ENCODE peak calls at places on chromosomes 2 and 18, in five cellular contexts. K is epithelial cell of esophagus, J is SK-N-SH, P is progenitor cell of endocrine pancreas, L is left lung. E is an unnamed sample.
A peak's percentile ranks its signal among the peaks of the same experiment; 100 is the strongest.

GRCh38 chr18:5294113-5294617 is 1.4 kb downstream of the ZBTB14 start:
- DNase-seq in K (peak; percentile 2), J (peak; percentile 6), P (no peak), L (peak; percentile 48), E (peak; percentile 18)

GRCh38 chr2:11012131-11012693 is 100.5 kb downstream of the KCNF1 start:
- DNase-seq in K (no peak), J (no peak), P (no peak), L (no peak), E (no peak)

GRCh38 chr2:169066817-169067356 is 2.5 kb upstream of the DHRS9 start:
- DNase-seq in K (peak; percentile 29), J (no peak), P (no peak), L (no peak), E (no peak)

GRCh38 chr2:8987413-8987812 is 16.1 kb downstream of the MBOAT2 start:
- DNase-seq in K (no peak), J (no peak), P (no peak), L (no peak), E (no peak)

GRCh38 chr2:98160574-98160973 is 73.6 kb downstream of the VWA3B start:
- DNase-seq in K (no peak), J (no peak), P (no peak), L (no peak), E (no peak)

GRCh38 chr2:15993232-15993610 is 52.9 kb downstream of the MYCN start:
- DNase-seq in K (no peak), J (no peak), P (no peak), L (no peak), E (no peak)

GRCh38 chr2:54588244-54588899 is 132.2 kb downstream of the SPTBN1 start:
- DNase-seq in K (no peak), J (no peak), P (no peak), L (no peak), E (no peak)

GRCh38 chr2:186459009-186459408 is 27.1 kb upstream of the ZC3H15 start:
- DNase-seq in K (peak; percentile 62), J (no peak), P (no peak), L (no peak), E (no peak)

GRCh38 chr18:63924551-63924950 is 16.8 kb downstream of the SERPINB10 start:
- DNase-seq in K (no peak), J (no peak), P (no peak), L (no peak), E (no peak)

GRCh38 chr18:2316082-2316481 is 255.2 kb downstream of the METTL4 start:
- DNase-seq in K (peak; percentile 54), J (no peak), P (no peak), L (no peak), E (no peak)

GRCh38 chr2:213288913-213289700 is 4.8 kb downstream of the SPAG16 start:
- DNase-seq in K (peak; percentile 60), J (no peak), P (no peak), L (no peak), E (no peak)

GRCh38 chr2:64424421-64424987 is 29.5 kb upstream of the LGALSL start:
- DNase-seq in K (no peak), J (no peak), P (no peak), L (no peak), E (no peak)

GRCh38 chr2:114614599-114614998 is 172.2 kb downstream of the DPP10 start:
- DNase-seq in K (no peak), J (no peak), P (no peak), L (no peak), E (no peak)

GRCh38 chr2:2828774-2829368 is 497.8 kb upstream of the MYT1L start:
- DNase-seq in K (no peak), J (no peak), P (no peak), L (no peak), E (no peak)

GRCh38 chr2:19048593-19049264 is 309.7 kb downstream of the OSR1 start:
- DNase-seq in K (peak; percentile 39), J (no peak), P (no peak), L (peak; percentile 82), E (no peak)

GRCh38 chr2:126304147-126304546 is 351.8 kb upstream of the GYPC start:
- DNase-seq in K (no peak), J (no peak), P (no peak), L (no peak), E (no peak)

GRCh38 chr2:79909521-79909920 is 395.0 kb downstream of the LRRTM1 start:
- DNase-seq in K (no peak), J (no peak), P (no peak), L (no peak), E (no peak)

GRCh38 chr2:240586919-240587800 is 626 bp downstream of the CAPN10 start:
- DNase-seq in K (peak; percentile 54), J (peak; percentile 65), P (no peak), L (peak; percentile 61), E (peak; percentile 35)

GRCh38 chr2:69584127-69584889 is 59.2 kb downstream of the AAK1 start:
- DNase-seq in K (no peak), J (no peak), P (no peak), L (no peak), E (no peak)

GRCh38 chr18:24212939-24213338 is 74.1 kb downstream of the CABYR start:
- DNase-seq in K (peak; percentile 99), J (no peak), P (no peak), L (no peak), E (no peak)

GRCh38 chr2:36356199-36356989 is 816 bp downstream of the CRIM1 start:
- DNase-seq in K (peak; percentile 64), J (peak; percentile 72), P (peak; percentile 51), L (peak; percentile 47), E (peak; percentile 42)

GRCh38 chr18:59719533-59720325 is 22.5 kb upstream of the CCBE1 start:
- DNase-seq in K (no peak), J (no peak), P (no peak), L (no peak), E (no peak)

GRCh38 chr2:70141754-70142589 is 48.8 kb downstream of the C2orf42 start:
- DNase-seq in K (no peak), J (peak; percentile 81), P (no peak), L (no peak), E (no peak)

GRCh38 chr2:32760628-32761027 is 132.8 kb downstream of the TTC27 start:
- DNase-seq in K (no peak), J (no peak), P (no peak), L (no peak), E (no peak)

GRCh38 chr2:128442053-128442751 is 123.5 kb upstream of the HS6ST1 start:
- DNase-seq in K (no peak), J (no peak), P (peak; percentile 4), L (peak; percentile 63), E (no peak)

GRCh38 chr2:47299555-47299954 is 103.4 kb upstream of the MSH2 start:
- DNase-seq in K (peak; percentile 78), J (no peak), P (no peak), L (no peak), E (no peak)

GRCh38 chr2:204072443-204073324 is 136.1 kb downstream of the ICOS start:
- DNase-seq in K (peak; percentile 13), J (peak; percentile 16), P (peak; percentile 11), L (no peak), E (no peak)

GRCh38 chr2:235500761-235501662 is 7.2 kb downstream of the AGAP1 start:
- DNase-seq in K (peak; percentile 54), J (no peak), P (no peak), L (no peak), E (no peak)

GRCh38 chr2:152380261-152381055 is 45.5 kb downstream of the FMNL2 start:
- DNase-seq in K (no peak), J (no peak), P (no peak), L (no peak), E (no peak)
- TF ChIP-seq CTCF in K (no peak), J (no peak), P (no peak), L (no peak), E (no peak)

GRCh38 chr2:155266109-155266508 is 567.6 kb downstream of the KCNJ3 start:
- DNase-seq in K (no peak), J (no peak), P (no peak), L (no peak), E (no peak)

DNA sequence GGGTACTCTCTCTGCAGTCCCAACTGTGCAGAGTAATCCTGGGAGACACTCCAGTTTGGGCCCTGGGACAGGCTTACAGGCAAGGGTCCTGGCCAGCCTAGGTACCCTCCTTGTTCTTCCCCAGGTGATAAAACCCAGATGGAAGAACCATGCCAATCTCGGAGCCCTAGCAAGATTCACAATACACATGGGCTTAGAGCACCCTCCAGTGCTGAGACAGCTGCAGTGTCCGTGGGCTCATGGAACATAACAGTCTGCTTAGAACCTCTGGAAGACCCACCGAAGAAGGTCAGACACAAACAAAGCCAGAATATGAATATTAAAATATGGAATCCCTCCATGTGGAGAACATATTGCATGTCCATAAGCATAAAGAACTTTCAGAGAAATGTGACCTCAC is 568.1 kb downstream of the KCNJ3 start:
- DNase-seq in K (no peak), J (no peak), P (no peak), L (no peak), E (no peak)
- TF ChIP-seq CTCF in K (no peak), J (peak; percentile 21), P (peak; percentile 54), L (no peak), E (no peak)

GRCh38 chr2:207938415-207938814 is 86.9 kb downstream of the PLEKHM3 start:
- DNase-seq in K (no peak), J (peak; percentile 32), P (no peak), L (no peak), E (no peak)

GRCh38 chr2:207935991-207936370 is 89.3 kb downstream of the PLEKHM3 start:
- DNase-seq in K (no peak), J (no peak), P (no peak), L (no peak), E (no peak)

GRCh38 chr2:207936380-207936779 is 88.9 kb downstream of the PLEKHM3 start:
- DNase-seq in K (no peak), J (no peak), P (no peak), L (no peak), E (no peak)

GRCh38 chr2:207937818-207938217 is 87.5 kb downstream of the PLEKHM3 start:
- DNase-seq in K (peak; percentile 14), J (no peak), P (no peak), L (no peak), E (no peak)

GRCh38 chr2:207937253-207937652 is 88.1 kb downstream of the PLEKHM3 start:
- DNase-seq in K (no peak), J (no peak), P (no peak), L (no peak), E (no peak)
- TF ChIP-seq CTCF in K (no peak), J (no peak), P (no peak), L (no peak), E (no peak)

GRCh38 chr2:38438133-38438532 is 61.1 kb upstream of the ATL2 start:
- DNase-seq in K (no peak), J (no peak), P (no peak), L (no peak), E (no peak)

GRCh38 chr2:38439807-38440300 is 62.8 kb upstream of the ATL2 start:
- DNase-seq in K (no peak), J (no peak), P (no peak), L (no peak), E (no peak)

GRCh38 chr2:38438536-38439225 is 61.6 kb upstream of the ATL2 start:
- DNase-seq in K (peak; percentile 74), J (no peak), P (no peak), L (no peak), E (no peak)

GRCh38 chr2:38440655-38441054 is 63.6 kb upstream of the ATL2 start:
- DNase-seq in K (no peak), J (no peak), P (no peak), L (no peak), E (no peak)

DNA sequence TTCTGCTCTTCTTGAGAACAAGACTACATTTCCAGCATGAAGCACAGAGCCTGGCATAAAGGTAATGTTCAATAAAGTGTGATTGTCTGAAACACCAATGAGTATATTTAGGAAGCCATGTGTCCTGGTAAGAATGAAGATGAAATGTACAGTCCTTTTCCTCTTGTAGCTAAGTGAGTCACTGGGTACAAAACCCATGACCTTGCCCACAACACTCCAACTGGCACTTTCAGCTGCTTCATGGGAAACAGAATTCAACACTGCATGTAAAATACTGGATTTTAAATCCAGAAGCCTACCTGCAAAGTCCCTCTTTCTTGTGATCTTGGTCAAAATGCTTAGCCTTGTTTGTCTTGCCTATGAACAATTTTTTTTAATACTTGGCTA is 62.1 kb upstream of the ATL2 start:
- DNase-seq in K (peak; percentile 35), J (no peak), P (no peak), L (no peak), E (no peak)
- TF ChIP-seq CTCF in K (no peak), J (no peak), P (no peak), L (no peak), E (no peak)